ENCODE peak calls at places on chromosomes 11 and 22, in nine cellular contexts. Q, C, S, J, U, L, Y, B and G are unnamed samples. For H3K27me3, the result is how much of the 10 kb centered on the place peaks cover.

GRCh38 chr11:123547180-123547579 is 107.2 kb downstream of the SCN3B start:
- DNase-seq in J (no peak), Q (no peak), L (no peak), C (no peak), B (no peak), Y (no peak), S (no peak), U (no peak), G (no peak)

GRCh38 chr22:26053737-26054316 is 115.4 kb upstream of the SEZ6L start:
- DNase-seq in Y (peak), J (no peak), C (no peak), S (no peak), Q (no peak), U (no peak), L (no peak), B (no peak), G (peak)

GRCh38 chr11:69113226-69113625 is 42.5 kb upstream of the SMIM38 start:
- DNase-seq in U (no peak), L (peak), Y (no peak), C (no peak), S (no peak), B (no peak), J (no peak), Q (no peak), G (peak)

GRCh38 chr22:27241430-27242110 is 560.0 kb downstream of the MN1 start:
- DNase-seq in Y (no peak), L (peak), J (no peak), Q (no peak), C (no peak), B (peak), U (no peak), S (no peak), G (no peak)

GRCh38 chr11:44989831-44990566 is 39.3 kb upstream of the TP53I11 start:
- DNase-seq in U (no peak), S (no peak), Y (no peak), B (no peak), J (no peak), C (no peak), Q (no peak), L (no peak), G (no peak)

GRCh38 chr22:45248832-45249561 is 8.3 kb upstream of the KIAA0930 start:
- DNase-seq in B (no peak), L (peak), Y (no peak), Q (no peak), C (no peak), J (no peak), S (no peak), U (no peak), G (no peak)

GRCh38 chr11:86670179-86670578 is 2.2 kb downstream of the ME3 start:
- DNase-seq in Y (no peak), S (no peak), U (peak), C (no peak), J (peak), B (no peak), L (no peak), Q (no peak), G (no peak)

GRCh38 chr11:100966366-100966765 is 163.2 kb downstream of the PGR start:
- DNase-seq in Y (no peak), U (no peak), Q (no peak), J (no peak), S (no peak), L (no peak), B (no peak), C (no peak), G (no peak)

GRCh38 chr11:130131957-130132850 is 27.4 kb upstream of the ST14 start:
- DNase-seq in L (peak), C (peak), U (peak), Y (peak), J (peak), Q (peak), S (peak), B (peak), G (peak)

GRCh38 chr11:58164990-58165389 is 23.9 kb upstream of the OR9Q2 start:
- DNase-seq in Q (no peak), B (no peak), J (no peak), C (no peak), S (no peak), L (no peak), U (no peak), Y (no peak), G (no peak)

GRCh38 chr11:59437770-59438169 is 1.5 kb downstream of the OR5A1 start:
- DNase-seq in U (no peak), C (no peak), L (no peak), Q (no peak), S (no peak), J (no peak), Y (peak), B (no peak), G (peak)

GRCh38 chr22:29339381-29340235 is 24.1 kb upstream of the RASL10A start:
- DNase-seq in Y (no peak), Q (no peak), S (no peak), J (peak), B (no peak), U (peak), L (peak), C (no peak), G (peak)

GRCh38 chr22:17370036-17370765 is 941 bp downstream of the CECR2 start:
- DNase-seq in Y (peak), J (no peak), C (no peak), U (no peak), L (peak), Q (no peak), B (no peak), S (no peak), G (peak)

GRCh38 chr11:7604331-7604973 is 68.8 kb downstream of the CYB5R2 start:
- DNase-seq in S (no peak), C (no peak), J (no peak), L (no peak), Q (no peak), B (no peak), Y (no peak), U (no peak), G (no peak)

GRCh38 chr11:92782806-92783205 is 186.6 kb upstream of the MTNR1B start:
- DNase-seq in J (no peak), C (peak), U (no peak), Y (no peak), Q (no peak), S (no peak), L (no peak), B (no peak), G (no peak)

GRCh38 chr11:10984742-10985141 is 126.9 kb upstream of the ZBED5 start:
- DNase-seq in L (no peak), B (no peak), J (no peak), Y (no peak), S (no peak), Q (no peak), C (no peak), U (no peak), G (no peak)

GRCh38 chr11:125211191-125211953 is 46.8 kb downstream of the PKNOX2 start:
- DNase-seq in S (no peak), Y (peak), J (no peak), Q (no peak), B (no peak), L (no peak), C (no peak), U (no peak), G (peak)

GRCh38 chr11:419248-420005 is 4.6 kb upstream of the SIGIRR start:
- DNase-seq in B (no peak), C (no peak), S (no peak), Y (no peak), U (no peak), L (no peak), Q (no peak), J (no peak), G (no peak)

GRCh38 chr11:68935066-68935465 is 31.4 kb downstream of the IGHMBP2 start:
- DNase-seq in Q (no peak), L (peak), J (no peak), S (no peak), U (no peak), B (no peak), C (no peak), Y (no peak), G (no peak)

GRCh38 chr11:15148181-15148580 is 33.5 kb downstream of the INSC start:
- DNase-seq in S (no peak), Q (no peak), C (peak), B (no peak), J (no peak), L (peak), Y (no peak), U (no peak), G (no peak)

GRCh38 chr11:95375451-95375850 is 144.4 kb upstream of the SESN3 start:
- DNase-seq in L (no peak), J (no peak), U (no peak), Q (no peak), Y (no peak), B (no peak), C (peak), S (no peak), G (no peak)

GRCh38 chr11:14073821-14074529 is 111.5 kb downstream of the SPON1 start:
- DNase-seq in B (no peak), L (no peak), J (peak), S (no peak), U (no peak), Q (no peak), C (no peak), Y (peak), G (no peak)

GRCh38 chr11:59957094-59957493 is 6.7 kb upstream of the OOSP4A start:
- DNase-seq in L (no peak), U (peak), Q (no peak), B (no peak), S (no peak), J (peak), C (no peak), Y (no peak), G (no peak)

GRCh38 chr11:11461473-11461872 is 108.4 kb upstream of the CSNK2A3 start:
- DNase-seq in J (no peak), Y (no peak), S (no peak), C (no peak), B (no peak), U (no peak), Q (no peak), L (no peak), G (no peak)

GRCh38 chr11:120236169-120237107 is 3.5 kb upstream of the POU2F3 start:
- DNase-seq in J (peak), Y (no peak), U (peak), B (no peak), C (peak), Q (no peak), S (no peak), L (no peak), G (no peak)

GRCh38 chr22:40345271-40345670 is 1.0 kb upstream of the ADSL start:
- DNase-seq in J (peak), B (peak), S (no peak), U (peak), Y (no peak), Q (no peak), C (peak), L (no peak), G (no peak)

GRCh38 chr11:6617315-6617781 is 1.9 kb downstream of the TPP1 start:
- DNase-seq in J (no peak), Y (no peak), L (peak), S (no peak), U (no peak), C (no peak), B (no peak), Q (no peak), G (no peak)

GRCh38 chr11:119779195-119780071 is 50.4 kb upstream of the NECTIN1 start:
- DNase-seq in Q (no peak), J (no peak), U (no peak), C (no peak), L (no peak), S (no peak), B (no peak), Y (no peak), G (no peak)

GRCh38 chr11:67543585-67543984 is 20.3 kb upstream of the CABP2 start:
- DNase-seq in L (no peak), S (no peak), J (no peak), B (no peak), Y (no peak), C (no peak), U (no peak), Q (no peak), G (no peak)

GRCh38 chr22:25655536-25655935 is 86.5 kb upstream of the MYO18B start:
- DNase-seq in U (no peak), B (no peak), Y (no peak), C (no peak), S (no peak), Q (no peak), J (no peak), L (no peak), G (no peak)

GRCh38 chr11:69002101-69002742 is 10.8 kb downstream of the MRGPRF start:
- DNase-seq in Q (no peak), Y (no peak), C (no peak), S (no peak), U (no peak), J (no peak), B (no peak), L (peak), G (peak)

GRCh38 chr11:27216268-27217149 is 146.5 kb downstream of the CCDC34 start:
- DNase-seq in Y (no peak), J (no peak), B (peak), L (peak), C (peak), Q (no peak), S (no peak), U (no peak), G (no peak)

GRCh38 chr11:11387906-11388305 is 34.9 kb upstream of the CSNK2A3 start:
- DNase-seq in C (no peak), L (no peak), Q (no peak), U (no peak), B (no peak), J (no peak), Y (no peak), S (no peak), G (no peak)

GRCh38 chr11:76206077-76206326 is 300 bp downstream of the WNT11 start:
- DNase-seq in B (no peak), L (no peak), Y (no peak), C (no peak), S (no peak), J (no peak), Q (no peak), U (no peak), G (no peak)

GRCh38 chr11:76203937-76204336 is 2.4 kb downstream of the WNT11 start:
- DNase-seq in Y (no peak), B (no peak), S (no peak), J (no peak), U (no peak), Q (no peak), C (no peak), L (peak), G (no peak)

GRCh38 chr11:76203131-76203925 is 3.0 kb downstream of the WNT11 start:
- DNase-seq in C (no peak), U (no peak), L (peak), Q (no peak), B (no peak), J (no peak), S (no peak), Y (no peak), G (no peak)

GRCh38 chr11:76206327-76207081 is at the start of gene WNT11:
- DNase-seq in C (no peak), J (peak), Y (peak), Q (peak), U (peak), B (peak), L (peak), S (peak), G (peak)

DNA sequence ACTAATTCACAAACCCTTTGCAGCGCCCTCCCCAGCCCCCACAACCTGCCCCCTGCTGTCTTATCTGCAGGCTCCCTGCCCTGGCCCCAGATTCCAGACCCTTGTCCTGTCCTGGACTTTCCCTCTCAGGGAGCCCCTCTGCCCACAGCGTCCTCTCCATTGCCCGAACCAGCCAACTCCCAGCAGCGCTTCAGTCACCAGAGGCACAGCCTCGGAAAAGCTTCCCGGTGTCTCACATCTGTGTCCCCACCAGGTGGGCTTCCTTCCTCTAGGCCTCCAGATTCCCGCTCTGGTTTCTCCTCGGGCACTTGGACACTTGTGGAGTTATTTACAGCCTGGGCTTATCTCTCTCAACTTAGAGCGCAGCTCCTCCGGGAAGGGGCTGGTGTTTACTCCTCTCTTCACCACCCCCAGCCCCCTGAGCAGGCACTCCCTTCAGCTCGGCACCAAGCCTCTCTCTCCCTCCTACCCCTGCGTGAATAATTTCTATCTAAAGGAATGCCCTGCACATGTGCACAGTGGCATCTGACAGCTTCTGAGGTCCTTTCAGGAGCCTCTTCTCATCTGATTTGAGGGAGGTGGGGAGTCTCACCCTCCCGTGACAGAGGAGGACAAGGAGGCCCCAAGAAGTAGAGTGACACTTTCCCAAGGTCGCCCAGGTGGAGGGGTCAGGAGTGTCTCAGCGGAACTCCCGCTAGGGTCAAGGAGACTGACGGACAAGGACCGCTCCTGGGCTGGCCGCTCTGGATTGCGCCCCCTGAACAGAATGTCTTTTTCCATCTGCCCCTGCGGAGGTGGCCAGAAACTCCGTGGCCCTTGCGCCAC is 838 bp downstream of the WNT11 start:
- DNase-seq in L (peak), S (no peak), J (no peak), C (no peak), Q (no peak), Y (peak), U (no peak), B (no peak), G (peak)
- H3K27me3 ChIP-seq in L (half or more), S (under half), J (under half), C (under half), Q (under half), Y (half or more), U (under half), B (under half), G (half or more)

DNA sequence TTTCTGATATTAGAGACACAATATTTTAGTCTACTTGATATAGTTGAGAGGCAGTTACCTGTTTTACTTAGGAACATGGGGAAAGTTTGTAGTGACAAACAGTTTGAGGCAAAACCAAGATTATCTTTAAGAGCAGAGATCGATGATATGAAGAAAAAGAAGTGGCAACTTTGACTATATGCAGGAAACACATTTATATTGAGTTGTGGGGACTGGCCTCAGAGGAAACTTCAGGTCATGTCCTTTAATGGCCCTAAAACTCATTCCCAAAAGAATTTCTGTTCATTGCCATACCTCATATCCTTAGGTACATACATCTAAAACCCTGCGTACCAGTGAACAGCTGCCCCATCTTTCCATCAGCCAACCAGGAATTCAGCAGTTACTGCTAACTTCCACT is 4.5 kb downstream of the HBG1 start:
- DNase-seq in J (no peak), U (no peak), Q (no peak), C (no peak), S (no peak), Y (no peak), B (no peak), L (no peak), G (no peak)
- H3K27me3 ChIP-seq in J (under half), U (under half), Q (under half), C (under half), S (under half), Y (under half), B (under half), L (under half), G (under half)

DNA sequence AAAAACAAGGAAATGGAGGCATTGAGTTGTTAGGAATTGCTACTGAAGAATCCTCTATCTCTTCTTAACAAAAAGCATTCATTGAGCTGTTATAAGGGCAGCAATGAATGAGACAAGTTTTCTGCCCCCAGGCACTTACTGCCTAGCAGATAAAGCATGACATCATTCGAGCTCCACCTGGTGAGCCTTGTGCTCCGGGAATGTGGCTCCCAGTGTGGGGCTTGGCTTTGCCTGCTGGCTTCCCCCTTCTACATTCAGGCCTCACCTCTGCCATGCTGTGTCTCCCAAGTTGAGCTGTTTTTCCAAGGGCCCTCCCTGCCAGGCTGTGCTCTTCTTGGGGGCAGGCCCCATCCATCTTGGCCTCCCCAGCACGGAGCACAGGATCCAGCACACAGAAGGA is 56.9 kb upstream of the EIF3D start:
- DNase-seq in Y (no peak), B (no peak), Q (no peak), J (peak), L (peak), C (no peak), S (no peak), U (peak), G (peak)
- H3K27me3 ChIP-seq in Y (under half), B (under half), Q (under half), J (under half), L (half or more), C (under half), S (under half), U (under half), G (under half)

DNA sequence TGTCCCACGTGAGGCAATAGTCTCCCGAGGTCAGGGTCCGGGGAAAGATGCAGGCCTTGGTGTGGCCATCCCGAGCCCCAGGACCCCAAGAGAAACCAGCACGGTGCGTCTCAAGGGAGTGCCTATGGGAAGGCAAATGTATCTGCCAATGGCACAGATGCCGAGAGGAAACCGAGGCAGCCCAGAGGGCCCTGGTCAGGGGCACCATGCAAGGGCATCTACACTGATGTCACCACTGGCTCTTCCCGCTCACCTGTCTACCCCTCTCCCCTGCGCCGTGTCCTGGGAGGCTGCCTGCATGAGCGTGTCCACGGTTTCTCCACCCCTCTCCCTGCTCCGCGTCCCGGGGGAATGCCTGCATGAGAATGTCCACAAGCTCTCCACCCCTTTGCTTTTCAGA is 1318.8 kb downstream of the TBC1D22A start:
- DNase-seq in Q (no peak), J (no peak), Y (no peak), L (no peak), U (no peak), B (no peak), C (no peak), S (no peak), G (no peak)
- H3K27me3 ChIP-seq in Q (under half), J (under half), Y (under half), L (under half), U (under half), B (under half), C (under half), S (under half), G (under half)

GRCh38 chr11:1830500-1831223 is 4.1 kb upstream of the SYT8 start:
- DNase-seq in U (no peak), B (no peak), J (peak), Y (no peak), Q (no peak), L (peak), S (no peak), C (no peak), G (peak)
- H3K27me3 ChIP-seq in U (under half), B (under half), J (under half), Y (under half), Q (under half), L (under half), S (under half), C (under half), G (under half)

DNA sequence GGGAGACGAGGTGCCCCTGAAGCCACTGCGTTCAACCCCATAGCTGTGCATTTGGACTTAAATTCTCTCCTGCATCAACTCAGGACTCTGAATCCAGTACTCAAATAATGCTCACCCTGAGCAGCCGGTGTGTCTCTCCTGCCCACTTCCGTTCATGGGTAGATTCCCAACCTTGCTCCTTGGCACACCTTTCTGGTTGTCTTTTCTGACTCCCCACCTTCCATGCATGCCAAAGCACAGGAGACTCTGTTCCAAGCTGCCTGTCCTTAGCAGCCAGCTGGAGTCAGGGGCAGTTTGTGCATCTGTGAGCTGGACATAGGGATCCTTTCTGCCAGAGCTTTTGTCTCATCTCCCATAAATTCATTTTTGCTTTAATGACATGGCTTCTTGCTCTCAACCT is 1242.5 kb downstream of the TBC1D22A start:
- DNase-seq in Y (no peak), U (no peak), B (no peak), S (no peak), L (no peak), Q (no peak), C (no peak), J (no peak), G (no peak)
- H3K27me3 ChIP-seq in Y (under half), U (under half), B (under half), S (under half), L (under half), Q (under half), C (under half), J (under half), G (under half)